ENCODE peak calls at places on chromosome 11, in four cellular contexts. T is WTC11, D is A549, C is HepG2. G is an unnamed sample.

GRCh38 chr11:15293975-15294374 is 179.3 kb downstream of the INSC start:
- DNase-seq in T (no peak), D (no peak), C (no peak), G (no peak)

GRCh38 chr11:111944139-111944538 is 7.0 kb downstream of the DIXDC1 start:
- DNase-seq in T (no peak), D (no peak), C (peak), G (no peak)

GRCh38 chr11:117822031-117822521 is 2.5 kb downstream of the FXYD2 start:
- DNase-seq in T (peak), D (no peak), C (no peak), G (peak)

GRCh38 chr11:102138223-102138622 is 28.0 kb downstream of the YAP1 start:
- DNase-seq in T (no peak), D (no peak), C (no peak), G (no peak)

GRCh38 chr11:41522899-41523672 is 63.6 kb upstream of the LRRC4C start:
- DNase-seq in T (no peak), D (no peak), C (no peak), G (no peak)

GRCh38 chr11:7239877-7240276 is 11.8 kb upstream of the SYT9 start:
- DNase-seq in T (no peak), D (no peak), C (no peak), G (no peak)

GRCh38 chr11:27211370-27212127 is 151.5 kb downstream of the CCDC34 start:
- DNase-seq in T (peak), D (no peak), C (no peak), G (peak)

GRCh38 chr11:43392713-43393112 is 34.0 kb downstream of the TTC17 start:
- DNase-seq in T (no peak), D (no peak), C (no peak), G (no peak)

GRCh38 chr11:70675697-70676374 is 277.5 kb downstream of the CTTN start:
- DNase-seq in T (no peak), D (no peak), C (no peak), G (no peak)

GRCh38 chr11:77558380-77558779 is 31.4 kb upstream of the AQP11 start:
- DNase-seq in T (no peak), D (no peak), C (peak), G (peak)

GRCh38 chr11:19876750-19877149 is 164.1 kb downstream of the NAV2 start:
- DNase-seq in T (no peak), D (no peak), C (no peak), G (no peak)

GRCh38 chr11:32118025-32118974 is 27.4 kb downstream of the RCN1 start:
- DNase-seq in T (no peak), D (no peak), C (peak), G (no peak)

GRCh38 chr11:115759622-115760527 is 255.7 kb upstream of the CADM1 start:
- DNase-seq in T (peak), D (no peak), C (no peak), G (no peak)

GRCh38 chr11:40188848-40189247 is 1270.6 kb downstream of the LRRC4C start:
- DNase-seq in T (no peak), D (no peak), C (peak), G (no peak)

GRCh38 chr11:18105086-18105801 is 638 bp downstream of the SAAL1 start:
- DNase-seq in T (no peak), D (no peak), C (no peak), G (no peak)

GRCh38 chr11:47516155-47516554 is 36.8 kb downstream of the CELF1 start:
- DNase-seq in T (no peak), D (no peak), C (no peak), G (no peak)

GRCh38 chr11:128525411-128526243 is 61.7 kb downstream of the ETS1 start:
- DNase-seq in T (no peak), D (no peak), C (no peak), G (no peak)

GRCh38 chr11:4991066-4991465 is 3.6 kb upstream of the OR51L1 start:
- DNase-seq in T (no peak), D (no peak), C (no peak), G (peak)

GRCh38 chr11:88246680-88247079 is 71.4 kb upstream of the RAB38 start:
- DNase-seq in T (no peak), D (no peak), C (no peak), G (no peak)

GRCh38 chr11:102666331-102666957 is 39.1 kb downstream of the MMP27 start:
- DNase-seq in T (no peak), D (peak), C (peak), G (peak)

GRCh38 chr11:63839508-63840355 is 822 bp downstream of the MARK2 start:
- DNase-seq in T (no peak), D (no peak), C (no peak), G (peak)

GRCh38 chr11:78150754-78151153 is 11.3 kb upstream of the ALG8 start:
- DNase-seq in T (no peak), D (no peak), C (no peak), G (no peak)

GRCh38 chr11:67564230-67564629 is 19.4 kb upstream of the GSTP1 start:
- DNase-seq in T (no peak), D (no peak), C (no peak), G (no peak)

GRCh38 chr11:64813826-64814225 is 3.5 kb upstream of the MEN1 start:
- DNase-seq in T (no peak), D (no peak), C (no peak), G (no peak)

GRCh38 chr11:73175551-73176144 is 33.5 kb upstream of the FCHSD2 start:
- DNase-seq in T (no peak), D (no peak), C (peak), G (no peak)

GRCh38 chr11:80281194-80281593 is 840.4 kb upstream of the TENM4 start:
- DNase-seq in T (no peak), D (no peak), C (no peak), G (no peak)

GRCh38 chr11:112057170-112057569 is 16.6 kb downstream of the PIH1D2 start:
- DNase-seq in T (no peak), D (no peak), C (no peak), G (no peak)

GRCh38 chr11:59773082-59773438 is 17.9 kb downstream of the STX3 start:
- DNase-seq in T (no peak), D (no peak), C (no peak), G (no peak)

GRCh38 chr11:63543711-63544110 is 7.1 kb downstream of the PLAAT4 start:
- DNase-seq in T (no peak), D (no peak), C (no peak), G (no peak)

GRCh38 chr11:61627831-61628753 is 47.2 kb upstream of the SYT7 start:
- DNase-seq in T (peak), D (peak), C (peak), G (peak)

GRCh38 chr11:124577664-124578427 is 8.0 kb downstream of the OR8A1 start:
- DNase-seq in T (no peak), D (no peak), C (no peak), G (no peak)

DNA sequence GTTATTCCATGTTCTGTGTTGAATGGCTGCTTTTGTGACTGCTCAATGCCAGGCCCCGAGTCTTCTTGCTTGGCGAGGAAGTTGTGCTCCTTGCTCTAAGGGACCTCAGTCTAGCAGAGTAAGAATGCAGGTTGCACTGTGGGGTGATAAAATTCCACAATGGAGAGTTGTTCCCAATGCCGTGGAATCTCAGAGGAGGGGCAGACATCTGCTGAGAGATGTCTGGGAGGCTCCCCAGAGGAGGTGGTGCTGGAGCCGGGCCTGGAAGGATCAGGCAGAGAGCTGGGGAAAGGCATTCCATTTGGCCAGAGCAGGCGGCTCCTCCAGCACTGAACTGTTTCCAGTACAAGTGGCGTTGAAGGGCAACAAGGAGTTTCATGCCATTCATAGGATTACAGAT is 55.2 kb downstream of the ST3GAL4 start:
- DNase-seq in T (no peak), D (no peak), C (no peak), G (no peak)
- TF ChIP-seq NR3C1 in T (no peak), D (no peak), C (no peak), G (no peak)

DNA sequence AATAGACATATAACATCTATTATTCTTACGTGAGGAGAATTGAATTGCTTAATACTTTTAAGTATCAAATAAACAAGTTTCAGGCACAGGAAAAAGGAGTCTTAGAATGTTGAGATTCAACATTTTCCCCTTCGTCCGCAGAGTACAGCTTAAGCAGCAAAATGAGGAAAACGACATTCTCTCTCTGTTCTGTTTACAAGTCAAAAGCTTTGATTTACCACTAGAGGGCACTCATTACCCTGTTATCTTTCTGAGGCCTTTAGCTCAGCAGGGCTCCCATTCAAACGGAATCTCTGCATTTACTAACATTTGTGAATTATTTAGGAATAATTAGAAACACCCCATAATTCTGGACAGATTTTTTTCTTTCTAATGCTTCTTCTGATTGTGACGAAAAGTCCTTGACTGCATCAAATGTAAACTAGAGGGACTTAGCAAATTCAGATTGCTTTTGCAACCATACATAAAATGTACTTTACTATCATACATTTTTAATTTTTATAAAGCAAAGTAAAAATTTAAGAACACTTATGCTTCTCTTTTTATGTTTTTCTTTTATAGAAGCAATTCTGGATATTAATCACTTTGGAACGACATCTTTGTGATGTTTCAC is 75.0 kb downstream of the JRKL start:
- DNase-seq in T (no peak), D (peak), C (peak), G (peak)
- TF ChIP-seq NR3C1 in T (no peak), D (no peak), C (no peak), G (no peak)

GRCh38 chr11:2199466-2200341 is 28.1 kb upstream of the TH start:
- DNase-seq in T (no peak), D (no peak), C (no peak), G (no peak)
- TF ChIP-seq NR3C1 in T (no peak), D (no peak), C (no peak), G (no peak)

DNA sequence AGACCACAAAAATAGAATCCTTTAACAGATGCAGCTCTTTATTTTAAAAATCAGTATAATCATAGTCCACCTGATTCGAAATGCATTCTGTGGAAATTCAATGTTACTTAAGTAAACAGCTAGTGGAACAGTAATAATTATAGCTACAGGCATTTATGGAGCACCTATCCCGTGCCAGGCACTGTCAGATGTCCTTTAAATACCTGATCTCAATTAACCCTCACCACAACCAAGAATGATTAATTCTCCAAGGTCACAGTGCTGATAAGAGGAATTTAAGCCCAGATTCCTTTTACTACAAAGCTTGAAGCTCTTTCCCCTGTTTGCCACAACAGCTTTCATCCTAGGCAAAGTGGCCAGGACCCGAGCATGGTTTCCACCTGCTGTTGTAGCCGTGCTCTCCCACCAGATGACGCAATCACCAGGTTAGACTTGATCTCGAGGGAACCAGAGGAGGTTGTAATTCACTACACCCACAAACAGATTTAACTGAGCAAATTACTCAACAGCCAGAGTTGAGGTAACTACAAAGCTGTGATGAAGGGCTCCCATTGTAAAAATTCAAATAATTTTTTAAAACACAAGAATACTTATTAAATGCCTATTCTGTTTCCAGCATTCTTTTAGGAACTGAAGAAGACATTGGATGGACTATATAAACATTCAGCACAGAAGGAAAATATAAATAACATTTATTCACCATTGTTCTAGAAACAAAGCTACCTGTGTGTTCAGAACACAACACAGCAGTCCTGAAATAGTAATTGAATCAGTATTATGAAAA is 10.3 kb downstream of the PRDM10 start:
- DNase-seq in T (peak), D (peak), C (peak), G (peak)
- TF ChIP-seq NR3C1 in T (no peak), D (no peak), C (no peak), G (no peak)

DNA sequence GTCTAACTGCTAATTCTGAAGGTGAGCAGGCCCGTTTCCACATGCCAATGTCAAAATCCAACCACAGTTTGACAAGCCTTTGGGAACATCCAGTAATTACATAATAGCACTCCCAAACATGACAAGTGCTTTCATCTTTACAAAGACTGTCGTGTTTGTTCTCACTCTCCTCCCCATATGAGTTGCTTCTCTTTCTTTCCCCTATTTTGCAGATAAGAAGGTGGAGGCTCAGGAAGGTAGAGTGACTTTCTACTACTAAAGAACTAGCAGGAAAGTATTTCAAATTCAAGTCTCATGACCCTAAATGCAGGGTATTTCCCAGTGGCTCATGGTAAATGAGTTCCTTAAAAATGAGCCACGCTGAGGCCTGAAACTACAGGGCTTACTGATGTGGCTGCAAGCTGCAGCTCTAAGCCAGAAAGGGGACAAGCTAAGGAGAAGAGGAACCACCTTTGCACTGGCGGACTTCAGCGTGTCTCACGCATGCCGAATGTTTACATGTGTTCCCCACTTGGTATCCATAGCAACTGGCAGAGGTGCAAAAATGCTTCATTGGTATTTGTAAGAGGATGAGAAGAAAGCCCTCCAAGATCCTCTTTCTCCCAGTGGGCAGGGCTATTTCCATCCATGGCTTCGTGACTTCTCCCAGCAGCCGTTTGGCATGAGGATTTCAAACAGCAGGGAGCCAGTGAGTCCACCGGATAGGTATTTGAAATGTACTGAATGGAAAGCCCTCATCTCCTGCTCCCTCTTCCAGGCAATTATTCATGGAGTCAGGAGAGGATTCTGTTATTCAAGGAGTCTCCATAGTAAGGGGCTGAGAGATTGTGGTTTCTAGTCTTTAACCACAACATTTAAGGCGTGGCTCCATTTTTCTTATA is 55.5 kb upstream of the CD44 start:
- DNase-seq in T (no peak), D (peak), C (no peak), G (no peak)
- TF ChIP-seq NR3C1 in T (no peak), D (no peak), C (no peak), G (no peak)